ENCODE peak calls at places on chromosomes 3 and 15, in five cellular contexts. B is activated naive CD8-positive, alpha-beta T cell treated with anti-CD3 and anti-CD28 coated beads, Interleukin-2, amount 50 U/mL, for 24 hours; I is activated T-helper 1 cell treated with anti-CD3 and anti-CD28 coated beads, Interleukin-12 subunit alpha, Interleukin-12 subunit beta, Interleukin-2, Interleukin-4 antibody, amounts not matched to agents 30 ng/mL and 10 ng/mL and 1 ng/mL, durations not matched to agents 14 hours and 24 hours and 36 hours; Y is stimulated activated CD4-positive, alpha-beta T cell treated with anti-CD3 and anti-CD28 coated beads, Interleukin-12 subunit alpha, Interleukin-12 subunit beta, amount 100 ng/mL, for 4 hours; P is A673. S is an unnamed sample.

GRCh38 chr3:188135271-188135670 is 18.7 kb upstream of the LPP start:
- DNase-seq in B (no peak), P (no peak), I (no peak), Y (no peak), S (no peak)

GRCh38 chr15:40266828-40267304 is 16.0 kb downstream of the ANKRD63 start:
- DNase-seq in Y (no peak), I (no peak), B (no peak), P (peak), S (no peak)

GRCh38 chr3:177150218-177150916 is 46.9 kb downstream of the TBL1XR1 start:
- DNase-seq in I (no peak), B (no peak), Y (no peak), P (no peak), S (no peak)

GRCh38 chr15:33980159-33980558 is 11.9 kb downstream of the CHRM5 start:
- DNase-seq in P (no peak), Y (no peak), B (no peak), I (no peak), S (no peak)

GRCh38 chr3:186406669-186407635 is 44.9 kb upstream of the DGKG start:
- DNase-seq in Y (no peak), B (no peak), I (no peak), P (no peak), S (no peak)

GRCh38 chr3:14472471-14473351 is 67.4 kb downstream of the GRIP2 start:
- DNase-seq in Y (no peak), P (no peak), B (peak), I (no peak), S (no peak)

GRCh38 chr3:34218706-34219105 is 420.3 kb downstream of the PDCD6IP start:
- DNase-seq in I (no peak), B (no peak), Y (no peak), P (peak), S (no peak)

GRCh38 chr15:75138016-75138999 is 63.4 kb upstream of the C15orf39 start:
- DNase-seq in I (no peak), P (no peak), Y (no peak), B (no peak), S (no peak)

GRCh38 chr3:13508496-13508895 is 28.4 kb downstream of the HDAC11 start:
- DNase-seq in Y (no peak), B (no peak), I (no peak), P (no peak), S (no peak)

GRCh38 chr15:27813139-27813538 is 286.0 kb downstream of the OCA2 start:
- DNase-seq in Y (no peak), I (no peak), B (no peak), P (no peak), S (no peak)

GRCh38 chr3:141798455-141798854 is 35.2 kb downstream of the GRK7 start:
- DNase-seq in B (no peak), Y (no peak), I (no peak), P (no peak), S (no peak)

GRCh38 chr3:185103359-185104127 is 49.3 kb downstream of the C3orf70 start:
- DNase-seq in B (no peak), I (no peak), Y (no peak), P (no peak), S (no peak)

GRCh38 chr3:184443364-184443763 is 63.5 kb downstream of the CHRD start:
- DNase-seq in P (no peak), B (no peak), Y (no peak), I (no peak), S (no peak)

GRCh38 chr3:4720316-4721075 is 227.3 kb downstream of the ITPR1 start:
- DNase-seq in Y (no peak), I (no peak), P (peak), B (no peak), S (peak)

GRCh38 chr15:61731081-61731480 is 329.2 kb downstream of the VPS13C start:
- DNase-seq in I (no peak), B (no peak), Y (no peak), P (peak), S (no peak)

GRCh38 chr3:16761576-16761975 is 123.2 kb upstream of the PLCL2 start:
- DNase-seq in P (no peak), Y (no peak), B (no peak), I (no peak), S (no peak)

GRCh38 chr3:14431928-14432834 is 29.8 kb downstream of the SLC6A6 start:
- DNase-seq in B (peak), I (peak), P (peak), Y (peak), S (peak)

GRCh38 chr3:12630292-12630691 is 33.6 kb downstream of the RAF1 start:
- DNase-seq in B (no peak), P (no peak), I (no peak), Y (no peak), S (no peak)

GRCh38 chr3:13707456-13707855 is 158.5 kb downstream of the FBLN2 start:
- DNase-seq in P (no peak), B (no peak), Y (no peak), I (no peak), S (peak)

GRCh38 chr15:62071711-62072308 is 5.0 kb downstream of the C2CD4A start:
- DNase-seq in Y (no peak), I (no peak), P (peak), B (no peak), S (no peak)

GRCh38 chr3:126926684-126927404 is 56.1 kb upstream of the PLXNA1 start:
- DNase-seq in Y (no peak), P (peak), B (no peak), I (no peak), S (no peak)

GRCh38 chr15:39487180-39487735 is 93.6 kb upstream of the THBS1 start:
- DNase-seq in Y (no peak), P (no peak), I (no peak), B (no peak), S (no peak)

GRCh38 chr15:82044373-82045178 is 1.2 kb downstream of the MEX3B start:
- DNase-seq in I (no peak), P (peak), Y (no peak), B (peak), S (peak)

GRCh38 chr3:129412542-129413198 is 15.8 kb downstream of the EFCAB12 start:
- DNase-seq in Y (no peak), P (no peak), I (no peak), B (no peak), S (no peak)

GRCh38 chr3:149203758-149204157 is 17.9 kb downstream of the CP start:
- DNase-seq in B (no peak), I (no peak), P (no peak), Y (no peak), S (no peak)

GRCh38 chr3:129360705-129361460 is 67.6 kb downstream of the EFCAB12 start:
- DNase-seq in I (no peak), Y (no peak), P (no peak), B (no peak), S (no peak)

GRCh38 chr15:25739687-25740121 is 123.4 kb downstream of the ATP10A start:
- DNase-seq in P (no peak), B (peak), I (no peak), Y (peak), S (peak)

GRCh38 chr3:8759038-8759755 is 10.2 kb downstream of the OXTR start:
- DNase-seq in B (no peak), Y (no peak), I (no peak), P (no peak), S (no peak)

GRCh38 chr15:98643104-98643503 is 5.2 kb upstream of the IGF1R start:
- DNase-seq in Y (no peak), B (no peak), I (no peak), P (no peak), S (no peak)

GRCh38 chr15:48642795-48643194 is 2.7 kb downstream of the FBN1 start:
- DNase-seq in P (peak), B (no peak), Y (no peak), I (no peak), S (no peak)

S was measured in activated CD4-positive, alpha-beta memory T cell treated with anti-CD3 and anti-CD28 coated beads, Interleukin-2, amount 10 ng/mL, durations not matched to agents 7 days and 5 days.